ENCODE peak calls at places on chromosomes 11 and 22, in five cellular contexts. B is A549, I is IMR-90, K is Peyer's patch, E is gastrocnemius medialis. U is an unnamed sample.
A peak's percentile ranks its signal among the peaks of the same experiment; 100 is the strongest.

GRCh38 chr11:10485646-10486045 is 30.6 kb downstream of the AMPD3 start:
- DNase-seq in B (no peak), E (no peak), I (no peak), K (no peak), U (no peak)

GRCh38 chr11:93054881-93055280 is 85.4 kb downstream of the MTNR1B start:
- DNase-seq in I (peak; percentile 99), K (no peak), B (peak; percentile 91), E (no peak), U (no peak)

GRCh38 chr11:86932942-86933875 is 22.0 kb downstream of the FZD4 start:
- DNase-seq in I (no peak), K (no peak), E (no peak), B (no peak), U (no peak)

GRCh38 chr11:131924446-131925240 is 554.2 kb downstream of the NTM start:
- DNase-seq in B (no peak), E (no peak), I (peak; percentile 73), K (no peak), U (no peak)

GRCh38 chr22:39923689-39924088 is 22.8 kb downstream of the GRAP2 start:
- DNase-seq in I (no peak), B (no peak), K (no peak), E (no peak), U (no peak)

GRCh38 chr11:47067401-47067800 is 109.3 kb downstream of the ARFGAP2 start:
- DNase-seq in E (no peak), I (no peak), B (no peak), K (no peak), U (no peak)

GRCh38 chr11:134120143-134120850 is 51.4 kb downstream of the JAM3 start:
- DNase-seq in I (peak; percentile 97), B (no peak), K (no peak), E (peak; percentile 54), U (no peak)

GRCh38 chr11:123577081-123577598 is 77.3 kb downstream of the SCN3B start:
- DNase-seq in B (peak; percentile 44), K (peak; percentile 79), E (peak; percentile 33), I (peak; percentile 43), U (peak; percentile 92)

GRCh38 chr11:19558189-19558986 is 154.2 kb upstream of the NAV2 start:
- DNase-seq in B (no peak), E (no peak), I (no peak), K (no peak), U (no peak)

GRCh38 chr11:91435694-91436375 is 788.8 kb upstream of the FAT3 start:
- DNase-seq in E (no peak), B (peak; percentile 23), K (no peak), I (no peak), U (no peak)

GRCh38 chr11:65793625-65794400 is 7.0 kb downstream of the OVOL1 start:
- DNase-seq in I (no peak), B (no peak), K (no peak), E (no peak), U (no peak)

GRCh38 chr22:27662359-27663030 is 139.1 kb downstream of the MN1 start:
- DNase-seq in I (no peak), B (no peak), K (no peak), E (peak; percentile 72), U (no peak)

GRCh38 chr22:30356392-30357230 is at the start of the genes CCDC157 and SF3A1:
- DNase-seq in K (peak; percentile 93), B (peak; percentile 85), E (peak; percentile 81), I (peak; percentile 91), U (peak; percentile 98)

GRCh38 chr11:69297926-69298777 is 4.2 kb downstream of the MYEOV start:
- DNase-seq in E (peak; percentile 69), B (peak; percentile 94), I (peak; percentile 82), K (peak; percentile 73), U (peak; percentile 93)

GRCh38 chr22:46614070-46614931 is 5.9 kb upstream of the GRAMD4 start:
- DNase-seq in B (no peak), E (no peak), I (no peak), K (no peak), U (peak; percentile 88)

GRCh38 chr22:36405221-36405631 is 17.5 kb upstream of the MYH9 start:
- DNase-seq in K (no peak), E (no peak), B (no peak), I (no peak), U (no peak)

GRCh38 chr22:49553518-49554295 is 274.0 kb downstream of the BRD1 start:
- DNase-seq in K (peak; percentile 30), B (no peak), I (no peak), E (peak; percentile 6), U (peak; percentile 59)

GRCh38 chr11:73402834-73403185 is 26.6 kb downstream of the RELT start:
- DNase-seq in I (no peak), E (no peak), K (no peak), B (no peak), U (no peak)
- TF ChIP-seq CTCF in I (peak; percentile 35), E (no peak), K (peak; percentile 4), B (peak; percentile 37), U (no peak)

GRCh38 chr11:17897495-17897894 is 115.4 kb downstream of the SERGEF start:
- DNase-seq in B (no peak), I (no peak), K (no peak), E (no peak), U (no peak)
- TF ChIP-seq POLR2A in B (no peak), I (no peak), K (no peak), E (no peak), U (no peak)

DNA sequence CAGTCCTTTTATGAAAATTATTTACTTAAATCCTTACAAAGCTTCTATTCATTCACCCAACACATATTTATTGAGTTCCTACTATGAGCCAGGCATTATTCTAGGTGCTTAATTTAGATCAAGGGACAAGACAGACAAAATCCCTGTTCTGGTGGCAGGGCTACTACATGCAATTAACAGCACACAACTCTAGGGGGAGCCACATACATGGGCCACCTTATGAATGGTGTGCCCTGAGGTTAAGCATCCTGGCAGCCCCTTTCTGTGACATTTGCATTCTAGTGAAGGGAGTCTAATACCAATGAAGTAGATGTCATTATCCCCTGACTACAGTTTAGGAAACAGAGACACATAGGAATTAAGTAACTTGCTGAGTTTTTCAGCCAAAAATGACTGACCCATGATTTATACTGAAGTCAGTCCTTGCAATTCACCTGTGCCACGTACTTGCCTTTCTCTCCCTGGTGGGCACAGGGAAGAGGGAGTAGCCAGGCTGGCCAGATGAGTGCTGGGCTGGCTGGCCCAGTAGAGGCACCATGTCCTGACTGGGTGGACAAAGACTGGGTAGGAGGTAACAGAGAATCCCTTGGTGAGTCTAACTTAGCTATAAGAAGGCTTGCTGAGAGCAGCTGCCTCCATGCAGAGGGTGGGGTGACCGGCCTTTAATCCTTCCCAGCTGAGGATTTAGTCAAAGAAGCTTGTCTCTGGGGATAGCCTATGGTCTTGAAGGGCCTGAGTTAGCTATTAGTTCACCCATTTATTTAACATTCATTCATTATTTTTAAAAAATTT is 52.0 kb upstream of the ELF5 start:
- DNase-seq in B (peak; percentile 37), I (no peak), K (no peak), E (no peak), U (no peak)
- TF ChIP-seq CTCF in B (peak; percentile 48), I (peak; percentile 24), K (peak; percentile 53), E (no peak), U (no peak)

GRCh38 chr11:67494371-67495233 is 10.6 kb downstream of the PITPNM1 start:
- DNase-seq in B (no peak), I (no peak), K (no peak), E (no peak), U (no peak)
- TF ChIP-seq POLR2A in B (no peak), I (no peak), K (no peak), E (no peak), U (no peak)

GRCh38 chr11:119052163-119052814 is 4.7 kb downstream of the HYOU1 start:
- DNase-seq in B (no peak), K (no peak), I (no peak), E (no peak), U (peak; percentile 42)

GRCh38 chr11:119056397-119056999 is 507 bp downstream of the HYOU1 start:
- DNase-seq in K (peak; percentile 72), I (peak; percentile 3), B (no peak), E (peak; percentile 28), U (no peak)

GRCh38 chr11:119057000-119057769 is at the start of gene HYOU1:
- DNase-seq in B (peak; percentile 94), K (peak; percentile 100), I (peak; percentile 93), E (peak; percentile 97), U (peak; percentile 99)

GRCh38 chr11:119054418-119054817 is 2.6 kb downstream of the HYOU1 start:
- DNase-seq in I (no peak), K (no peak), E (no peak), B (no peak), U (peak; percentile 54)

GRCh38 chr11:119055901-119056300 is 1.1 kb downstream of the HYOU1 start:
- DNase-seq in K (no peak), E (no peak), I (peak; percentile 37), B (peak; percentile 63), U (no peak)
- TF ChIP-seq CTCF in K (no peak), E (no peak), I (peak; percentile 17), B (peak; percentile 22), U (no peak)

DNA sequence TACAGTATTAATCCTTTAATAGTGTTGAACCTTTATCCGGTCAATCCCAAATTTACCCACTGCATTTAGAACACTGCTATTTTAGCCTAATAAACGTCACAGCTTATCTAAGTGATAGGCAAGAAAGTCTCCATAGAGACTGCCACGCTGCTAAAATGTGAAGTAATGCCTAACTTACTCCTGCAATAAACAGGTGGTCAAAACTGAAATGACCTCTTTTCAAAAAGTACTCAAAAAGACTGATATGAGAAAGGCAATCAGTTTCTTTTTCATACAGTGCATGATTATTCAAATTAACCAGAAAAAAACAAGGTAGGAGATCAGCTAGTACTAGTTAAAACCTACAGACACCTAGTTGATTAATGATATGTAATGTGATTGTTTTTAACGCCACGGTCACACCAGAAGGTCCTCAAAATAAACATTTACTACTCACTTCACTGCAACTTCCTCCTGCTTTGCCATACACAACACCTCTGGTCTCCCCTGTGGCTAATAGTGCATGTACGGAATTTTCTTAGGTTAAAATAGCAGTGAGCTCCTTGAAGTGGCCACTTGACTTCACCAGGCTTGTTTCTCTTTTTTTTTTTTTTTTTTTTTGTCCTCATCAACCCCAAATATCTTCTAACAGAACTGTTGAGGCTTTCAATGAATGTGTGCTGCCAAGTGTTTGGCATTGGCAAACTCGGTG is 8.8 kb downstream of the ATP5MG start:
- DNase-seq in B (no peak), I (no peak), K (no peak), E (no peak), U (no peak)
- TF ChIP-seq POLR2A in B (no peak), I (no peak), K (no peak), E (no peak), U (no peak)

GRCh38 chr11:4825132-4825531 is 4.0 kb downstream of the OR51F2 start:
- DNase-seq in B (no peak), E (no peak), I (no peak), K (no peak), U (no peak)

GRCh38 chr11:4821021-4821420 is at the start of gene OR51F2:
- DNase-seq in I (no peak), E (no peak), B (no peak), K (no peak), U (no peak)

GRCh38 chr11:4830909-4831308 is 9.8 kb downstream of the OR51F2 start:
- DNase-seq in B (no peak), E (no peak), I (no peak), K (no peak), U (no peak)

DNA sequence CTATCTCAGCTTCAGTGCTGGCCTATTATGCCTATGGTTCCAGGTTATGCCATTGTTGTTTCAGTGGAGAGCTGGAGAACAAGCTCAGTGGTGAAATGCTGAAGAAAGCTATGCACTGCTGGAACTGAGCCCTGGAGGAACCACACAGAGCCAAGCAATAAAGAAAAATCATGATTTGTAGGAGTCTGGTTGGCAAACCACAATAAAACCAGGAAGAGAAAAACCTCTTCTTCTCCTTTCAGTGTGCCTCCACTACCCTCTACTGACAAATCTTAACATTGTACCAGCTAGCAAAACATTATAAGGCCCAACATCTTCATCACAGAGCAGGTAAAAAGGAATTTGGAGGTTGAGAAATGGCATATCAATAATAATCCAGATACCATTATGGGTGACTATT is 5.3 kb downstream of the OR51F2 start:
- DNase-seq in B (no peak), K (no peak), I (peak; percentile 44), E (no peak), U (no peak)
- TF ChIP-seq CTCF in B (no peak), K (peak; percentile 51), I (peak; percentile 69), E (no peak), U (no peak)

U was measured in spleen.